ENCODE peak calls at places on chromosomes 11 and 22, in eight cellular contexts. W is NB4; V is ovary; K is naive thymus-derived CD4-positive, alpha-beta T cell; X is HCT116; E is right cardiac atrium; T is astrocyte; S is fibroblast of the aortic adventitia. O is an unnamed sample.

GRCh38 chr11:19670030-19670761 is 42.4 kb upstream of the NAV2 start:
- DNase-seq in W (no peak), V (no peak), K (no peak), X (peak), E (no peak), T (peak), S (peak), O (no peak)

GRCh38 chr11:84865791-84866535 is 761.2 kb downstream of the DLG2 start:
- DNase-seq in W (no peak), V (no peak), K (no peak), X (no peak), E (no peak), T (peak), S (no peak), O (no peak)

GRCh38 chr22:35752172-35752832 is 34.6 kb downstream of the APOL5 start:
- DNase-seq in W (peak), V (no peak), K (no peak), X (no peak), E (no peak), T (no peak), S (no peak), O (no peak)

GRCh38 chr11:110738641-110739040 is 26.4 kb upstream of the ARHGAP20 start:
- DNase-seq in W (peak), V (no peak), K (no peak), X (no peak), E (no peak), T (no peak), S (no peak), O (no peak)

GRCh38 chr22:18085188-18085587 is 7.4 kb downstream of the PEX26 start:
- DNase-seq in W (no peak), V (no peak), K (no peak), X (no peak), E (no peak), T (no peak), S (peak), O (no peak)

GRCh38 chr11:76947790-76948189 is 86.4 kb upstream of the B3GNT6 start:
- DNase-seq in W (no peak), V (no peak), K (no peak), X (no peak), E (no peak), T (no peak), S (no peak), O (no peak)

GRCh38 chr11:108142304-108142703 is 20.9 kb downstream of the ACAT1 start:
- DNase-seq in W (no peak), V (no peak), K (no peak), X (no peak), E (no peak), T (no peak), S (no peak), O (no peak)

GRCh38 chr11:116427903-116428637 is 344.7 kb downstream of the BUD13 start:
- DNase-seq in W (no peak), V (peak), K (no peak), X (no peak), E (no peak), T (no peak), S (peak), O (no peak)

GRCh38 chr11:118322721-118323120 is 18.2 kb downstream of the CD3E start:
- DNase-seq in W (no peak), V (no peak), K (no peak), X (no peak), E (no peak), T (no peak), S (no peak), O (no peak)

GRCh38 chr11:61890536-61891330 is 612 bp downstream of the FADS3 start:
- DNase-seq in W (peak), V (peak), K (peak), X (no peak), E (peak), T (peak), S (peak), O (no peak)

GRCh38 chr11:15118431-15118830 is 3.7 kb downstream of the INSC start:
- DNase-seq in W (no peak), V (no peak), K (no peak), X (no peak), E (no peak), T (no peak), S (no peak), O (no peak)

GRCh38 chr11:130786987-130787688 is 129.1 kb downstream of the SNX19 start:
- DNase-seq in W (no peak), V (no peak), K (no peak), X (no peak), E (no peak), T (peak), S (peak), O (no peak)

GRCh38 chr11:68335693-68336092 is 23.3 kb downstream of the LRP5 start:
- DNase-seq in W (peak), V (no peak), K (no peak), X (no peak), E (peak), T (no peak), S (no peak), O (no peak)
- H3K4me3 ChIP-seq in W (no peak), V (no peak), K (no peak), X (no peak), E (no peak), T (no peak), S (no peak), O (no peak)

DNA sequence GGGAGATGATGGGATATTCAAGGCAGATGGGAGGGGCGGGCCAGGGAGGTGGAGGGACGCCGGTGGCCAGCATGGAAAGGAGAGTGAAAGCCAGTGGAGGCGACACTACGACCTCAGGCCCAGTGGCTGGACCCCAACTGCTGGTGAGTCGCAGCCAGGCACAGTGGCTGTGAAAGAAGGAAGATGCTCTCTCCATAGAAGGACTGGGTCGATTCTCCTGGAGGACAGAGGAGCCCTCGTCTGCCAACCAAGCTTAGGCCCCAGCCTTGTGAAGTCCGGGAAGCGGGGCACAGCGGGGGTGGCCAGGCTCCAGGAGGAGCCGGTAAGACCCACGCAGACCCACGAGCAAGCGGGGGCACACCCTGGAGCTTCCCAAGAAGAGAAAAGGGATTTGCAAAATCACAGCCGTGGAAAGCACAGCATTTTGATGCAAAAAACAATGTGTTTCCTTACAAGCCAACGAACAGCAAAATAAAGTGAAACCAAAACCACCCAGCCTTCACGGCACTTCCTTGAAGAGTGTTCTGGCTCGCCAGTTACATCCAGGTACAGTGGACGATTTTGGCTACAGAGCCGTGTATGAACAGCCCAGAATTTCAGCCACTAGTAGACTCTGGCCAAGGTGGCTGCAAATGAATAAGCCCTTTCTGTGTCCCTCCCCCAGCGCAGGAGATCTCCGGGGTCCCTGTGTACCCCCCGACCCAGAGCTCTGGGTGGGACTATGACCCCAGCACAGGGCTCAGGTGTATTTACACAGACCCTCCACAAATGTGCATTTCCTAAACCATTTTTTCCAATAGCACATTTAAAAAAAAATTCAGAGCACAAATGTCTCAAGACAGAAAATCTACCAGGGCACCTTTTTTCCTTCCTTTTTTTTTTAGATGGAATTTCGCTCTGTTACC is 96.9 kb downstream of the TRMU start:
- DNase-seq in W (no peak), V (no peak), K (peak), X (no peak), E (no peak), T (no peak), S (peak), O (no peak)
- H3K4me3 ChIP-seq in W (no peak), V (no peak), K (peak), X (no peak), E (peak), T (no peak), S (no peak), O (peak)

GRCh38 chr11:23555085-23555484 is 694.8 kb upstream of the CCDC179 start:
- DNase-seq in W (no peak), V (no peak), K (no peak), X (no peak), E (no peak), T (peak), S (peak), O (no peak)
- H3K4me3 ChIP-seq in W (no peak), V (no peak), K (no peak), X (no peak), E (no peak), T (no peak), S (no peak), O (no peak)

GRCh38 chr22:22068657-22069056 is 86.1 kb upstream of the TOP3B start:
- DNase-seq in W (no peak), V (no peak), K (no peak), X (no peak), E (no peak), T (no peak), S (no peak), O (no peak)
- H3K4me3 ChIP-seq in W (no peak), V (no peak), K (no peak), X (no peak), E (no peak), T (no peak), S (no peak), O (no peak)

GRCh38 chr22:37483594-37484114 is 2.5 kb downstream of the MFNG start:
- DNase-seq in W (no peak), V (no peak), K (no peak), X (no peak), E (no peak), T (no peak), S (peak), O (no peak)
- H3K4me3 ChIP-seq in W (no peak), V (no peak), K (peak), X (no peak), E (peak), T (no peak), S (no peak), O (peak)

GRCh38 chr22:46590334-46590733 is 29.9 kb upstream of the GRAMD4 start:
- DNase-seq in W (no peak), V (no peak), K (no peak), X (no peak), E (peak), T (no peak), S (no peak), O (no peak)

GRCh38 chr22:46593996-46594946 is 25.9 kb upstream of the GRAMD4 start:
- DNase-seq in W (no peak), V (no peak), K (no peak), X (no peak), E (peak), T (no peak), S (no peak), O (no peak)

GRCh38 chr22:46591890-46592289 is 28.3 kb upstream of the GRAMD4 start:
- DNase-seq in W (no peak), V (no peak), K (no peak), X (no peak), E (peak), T (no peak), S (no peak), O (no peak)

GRCh38 chr22:46593211-46593676 is 26.9 kb upstream of the GRAMD4 start:
- DNase-seq in W (peak), V (no peak), K (no peak), X (no peak), E (peak), T (peak), S (no peak), O (no peak)

GRCh38 chr22:46592390-46592872 is 27.8 kb upstream of the GRAMD4 start:
- DNase-seq in W (peak), V (no peak), K (no peak), X (no peak), E (peak), T (peak), S (peak), O (peak)
- H3K4me3 ChIP-seq in W (peak), V (no peak), K (no peak), X (no peak), E (no peak), T (peak), S (peak), O (peak)

GRCh38 chr22:38317995-38318715 is 922 bp upstream of the CSNK1E start:
- DNase-seq in W (peak), V (peak), K (no peak), X (peak), E (peak), T (peak), S (peak), O (no peak)
- H3K4me3 ChIP-seq in W (peak), V (peak), K (peak), X (peak), E (peak), T (peak), S (peak), O (peak)

GRCh38 chr22:26998134-26998533 is 340.7 kb downstream of the MIAT start:
- DNase-seq in W (no peak), V (no peak), K (no peak), X (no peak), E (no peak), T (no peak), S (no peak), O (no peak)
- H3K4me3 ChIP-seq in W (no peak), V (no peak), K (no peak), X (no peak), E (no peak), T (no peak), S (no peak), O (no peak)

DNA sequence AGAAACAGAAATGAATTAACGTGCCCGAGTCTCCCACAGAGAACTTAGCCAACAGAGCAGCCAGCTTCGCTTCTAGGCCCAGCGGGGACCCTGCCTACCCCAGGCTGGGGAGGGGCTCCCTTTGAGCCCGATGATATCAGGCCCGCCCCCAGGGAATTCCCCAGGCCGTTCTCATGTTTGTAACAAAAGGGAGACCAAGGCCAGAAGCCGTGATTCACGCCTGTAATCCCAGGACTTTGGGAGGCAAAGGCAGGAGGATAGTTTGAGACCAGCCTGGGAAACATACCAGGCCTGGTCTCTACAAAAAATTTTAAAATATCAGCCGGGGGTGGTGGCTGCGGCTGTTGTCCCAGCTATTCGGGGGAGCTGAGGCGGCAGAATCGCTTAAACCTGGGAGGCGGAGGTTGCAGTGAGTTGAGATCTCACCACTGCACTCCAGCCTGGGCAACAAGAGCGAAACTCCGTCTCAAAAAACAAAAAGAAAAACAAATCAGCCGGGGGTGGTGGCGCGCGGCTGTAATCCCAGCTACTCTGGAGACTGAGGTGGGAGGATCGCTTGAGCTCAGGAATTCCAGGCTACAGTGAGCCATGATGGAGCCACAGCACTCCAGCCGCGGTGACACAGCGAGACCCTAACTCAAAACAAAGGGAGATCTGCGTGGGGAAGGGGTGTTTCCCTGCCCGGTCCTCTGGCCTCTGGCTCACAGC is 1.7 kb downstream of the DRD4 start:
- DNase-seq in W (no peak), V (no peak), K (no peak), X (no peak), E (no peak), T (no peak), S (no peak), O (no peak)
- H3K4me3 ChIP-seq in W (no peak), V (no peak), K (no peak), X (no peak), E (no peak), T (peak), S (no peak), O (no peak)

GRCh38 chr22:28977050-28977449 is 84.6 kb downstream of the C22orf31 start:
- DNase-seq in W (no peak), V (no peak), K (no peak), X (no peak), E (no peak), T (no peak), S (peak), O (no peak)

GRCh38 chr22:28976588-28976987 is 85.0 kb downstream of the C22orf31 start:
- DNase-seq in W (peak), V (no peak), K (no peak), X (peak), E (no peak), T (peak), S (peak), O (no peak)

GRCh38 chr22:28978158-28978557 is 83.5 kb downstream of the C22orf31 start:
- DNase-seq in W (peak), V (no peak), K (no peak), X (peak), E (no peak), T (peak), S (peak), O (no peak)

GRCh38 chr22:28978863-28979799 is 82.5 kb downstream of the C22orf31 start:
- DNase-seq in W (no peak), V (no peak), K (no peak), X (no peak), E (no peak), T (no peak), S (no peak), O (no peak)

DNA sequence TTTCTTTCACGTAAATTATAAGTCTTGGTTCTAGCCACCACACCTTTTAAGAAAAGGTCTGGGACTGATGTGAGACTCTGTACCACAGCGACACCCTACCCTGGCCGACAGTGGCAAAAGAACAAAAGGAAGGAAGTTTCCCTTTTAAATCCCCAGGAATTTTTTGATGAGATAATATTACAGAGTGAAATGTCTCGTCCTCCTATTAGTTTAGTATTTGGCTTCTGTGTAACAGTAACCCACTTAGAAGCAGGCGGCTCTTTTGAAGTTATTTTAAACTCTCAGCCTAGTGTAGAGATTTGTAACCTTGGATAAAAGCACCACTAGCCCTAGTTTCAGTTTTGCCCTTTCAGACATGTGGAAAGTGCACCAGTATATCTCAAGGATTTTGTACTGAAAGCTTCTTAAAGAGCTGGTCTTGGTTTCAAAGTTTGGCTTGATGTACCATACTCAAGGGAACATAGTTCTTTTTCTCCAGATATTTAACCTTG is 84.1 kb downstream of the C22orf31 start:
- DNase-seq in W (no peak), V (no peak), K (no peak), X (peak), E (no peak), T (peak), S (peak), O (no peak)
- H3K4me3 ChIP-seq in W (no peak), V (peak), K (no peak), X (peak), E (peak), T (peak), S (peak), O (no peak)